ENCODE peak calls at places on chromosomes 3 and 15, in seven cellular contexts. S, W, M, I, C, N and T are unnamed samples. For H3K4me1, the result is how much of the 10 kb centered on the place peaks cover.

GRCh38 chr3:62421275-62421674 is 47.9 kb upstream of the FEZF2 start:
- DNase-seq in I (no peak), W (peak), N (no peak), C (no peak), S (no peak), M (no peak), T (no peak)

GRCh38 chr15:63380828-63381282 is 791 bp downstream of the CA12 start:
- DNase-seq in N (no peak), S (no peak), M (no peak), C (no peak), I (no peak), W (no peak), T (no peak)

GRCh38 chr15:89362203-89363101 is 27.8 kb upstream of the POLG start:
- DNase-seq in W (no peak), S (no peak), I (no peak), N (no peak), M (no peak), C (peak), T (peak)

GRCh38 chr3:54859204-54859603 is 68.7 kb downstream of the LRTM1 start:
- DNase-seq in S (no peak), W (no peak), N (no peak), M (no peak), I (no peak), C (no peak), T (no peak)

GRCh38 chr3:150083653-150084037 is 113.0 kb upstream of the PFN2 start:
- DNase-seq in S (no peak), I (no peak), W (no peak), C (no peak), N (no peak), M (no peak), T (no peak)

GRCh38 chr3:187954486-187955075 is 199.4 kb upstream of the LPP start:
- DNase-seq in S (no peak), N (no peak), W (no peak), I (no peak), M (no peak), C (no peak), T (no peak)

GRCh38 chr3:45480218-45480617 is 91.8 kb downstream of the LARS2 start:
- DNase-seq in I (no peak), C (no peak), S (no peak), N (no peak), M (no peak), W (no peak), T (no peak)

GRCh38 chr3:114558271-114558670 is 264.4 kb downstream of the TIGIT start:
- DNase-seq in I (no peak), N (no peak), S (no peak), W (no peak), M (no peak), C (no peak), T (no peak)

GRCh38 chr3:99967796-99968195 is 146.5 kb downstream of the FILIP1L start:
- DNase-seq in M (no peak), N (no peak), C (no peak), S (no peak), I (no peak), W (no peak), T (no peak)

GRCh38 chr3:50242778-50243551 is 7.0 kb downstream of the GNAI2 start:
- DNase-seq in S (peak), I (no peak), N (peak), C (peak), M (peak), W (no peak), T (peak)

GRCh38 chr3:27721717-27722564 is at the start of gene EOMES:
- DNase-seq in C (no peak), S (no peak), M (peak), I (peak), N (peak), W (no peak), T (no peak)

GRCh38 chr3:29609007-29609805 is 328.3 kb downstream of the RBMS3 start:
- DNase-seq in S (no peak), N (no peak), C (no peak), W (no peak), M (no peak), I (peak), T (no peak)

GRCh38 chr15:88284441-88285106 is 28.0 kb upstream of the NTRK3 start:
- DNase-seq in S (no peak), I (no peak), N (no peak), M (no peak), C (no peak), W (no peak), T (no peak)

GRCh38 chr3:45071075-45071474 is 45.0 kb downstream of the CLEC3B start:
- DNase-seq in W (no peak), C (no peak), I (no peak), M (no peak), S (no peak), N (no peak), T (no peak)

GRCh38 chr3:64454179-64454578 is 228.9 kb upstream of the PRICKLE2 start:
- DNase-seq in N (no peak), S (no peak), C (no peak), M (no peak), W (no peak), I (no peak), T (no peak)

GRCh38 chr3:123180791-123181190 is 21.0 kb upstream of the SEC22A start:
- DNase-seq in M (no peak), C (no peak), N (no peak), I (no peak), W (no peak), S (no peak), T (no peak)

GRCh38 chr15:61871926-61872522 is 188.2 kb downstream of the VPS13C start:
- DNase-seq in W (no peak), I (peak), S (no peak), C (no peak), M (peak), N (no peak), T (no peak)

GRCh38 chr3:179729086-179729485 is 76.2 kb downstream of the USP13 start:
- DNase-seq in N (no peak), S (no peak), W (no peak), M (no peak), I (no peak), C (no peak), T (no peak)

GRCh38 chr3:145903472-145904013 is 257.4 kb downstream of the PLOD2 start:
- DNase-seq in S (no peak), I (no peak), W (no peak), N (no peak), C (no peak), M (no peak), T (peak)

GRCh38 chr3:109608574-109608973 is 271.2 kb upstream of the DPPA4 start:
- DNase-seq in S (no peak), I (no peak), W (no peak), N (no peak), C (no peak), M (no peak), T (no peak)

GRCh38 chr3:72120039-72120438 is 335.1 kb upstream of the PROK2 start:
- DNase-seq in I (no peak), W (no peak), S (no peak), C (no peak), M (no peak), N (no peak), T (no peak)

GRCh38 chr15:48283361-48284157 is 47.7 kb upstream of the DUT start:
- DNase-seq in M (no peak), I (no peak), N (no peak), C (no peak), S (no peak), W (no peak), T (no peak)

GRCh38 chr3:99639579-99639978 is 1.2 kb downstream of the COL8A1 start:
- DNase-seq in M (no peak), S (no peak), W (no peak), N (no peak), I (no peak), C (no peak), T (no peak)

GRCh38 chr3:122004123-122004522 is 17.9 kb downstream of the ILDR1 start:
- DNase-seq in N (no peak), W (no peak), S (no peak), C (no peak), M (no peak), I (no peak), T (no peak)

GRCh38 chr3:111904376-111905241 is 45.5 kb downstream of the PHLDB2 start:
- DNase-seq in I (peak), N (no peak), M (no peak), S (no peak), C (no peak), W (no peak), T (no peak)

GRCh38 chr3:13559751-13560540 is 11.0 kb downstream of the FBLN2 start:
- DNase-seq in M (no peak), I (no peak), W (no peak), N (no peak), S (peak), C (no peak), T (peak)

GRCh38 chr3:143786229-143787199 is 61.8 kb downstream of the SLC9A9 start:
- DNase-seq in W (no peak), M (no peak), S (no peak), C (no peak), N (no peak), I (no peak), T (no peak)

GRCh38 chr3:194952882-194953281 is 267.2 kb downstream of the FAM43A start:
- DNase-seq in I (no peak), N (no peak), C (no peak), M (no peak), W (no peak), S (no peak), T (no peak)

GRCh38 chr15:96300808-96301207 is 29.7 kb upstream of the NR2F2 start:
- DNase-seq in I (no peak), M (no peak), W (no peak), N (no peak), C (no peak), S (no peak), T (no peak)

GRCh38 chr3:127427169-127427655 is 139.4 kb upstream of the PRR20G start:
- DNase-seq in C (peak), M (no peak), N (no peak), I (no peak), S (no peak), W (no peak), T (peak)

GRCh38 chr3:152047465-152047864 is 174.0 kb downstream of the SUCNR1 start:
- DNase-seq in W (no peak), C (no peak), S (no peak), M (no peak), N (no peak), I (no peak), T (no peak)

GRCh38 chr3:133491481-133492059 is 81.9 kb upstream of the CDV3 start:
- DNase-seq in N (no peak), C (no peak), S (no peak), M (no peak), W (no peak), I (no peak), T (no peak)

GRCh38 chr3:28349397-28350000 is 875 bp upstream of the AZI2 start:
- DNase-seq in M (no peak), C (no peak), S (no peak), W (no peak), N (no peak), I (no peak), T (no peak)

GRCh38 chr15:90022345-90022744 is 21.2 kb downstream of the ZNF710 start:
- DNase-seq in S (no peak), M (no peak), C (no peak), N (no peak), W (no peak), I (no peak), T (no peak)

GRCh38 chr3:126886217-126886616 is 96.7 kb upstream of the PLXNA1 start:
- DNase-seq in S (no peak), C (no peak), N (no peak), M (no peak), I (no peak), W (no peak), T (no peak)

DNA sequence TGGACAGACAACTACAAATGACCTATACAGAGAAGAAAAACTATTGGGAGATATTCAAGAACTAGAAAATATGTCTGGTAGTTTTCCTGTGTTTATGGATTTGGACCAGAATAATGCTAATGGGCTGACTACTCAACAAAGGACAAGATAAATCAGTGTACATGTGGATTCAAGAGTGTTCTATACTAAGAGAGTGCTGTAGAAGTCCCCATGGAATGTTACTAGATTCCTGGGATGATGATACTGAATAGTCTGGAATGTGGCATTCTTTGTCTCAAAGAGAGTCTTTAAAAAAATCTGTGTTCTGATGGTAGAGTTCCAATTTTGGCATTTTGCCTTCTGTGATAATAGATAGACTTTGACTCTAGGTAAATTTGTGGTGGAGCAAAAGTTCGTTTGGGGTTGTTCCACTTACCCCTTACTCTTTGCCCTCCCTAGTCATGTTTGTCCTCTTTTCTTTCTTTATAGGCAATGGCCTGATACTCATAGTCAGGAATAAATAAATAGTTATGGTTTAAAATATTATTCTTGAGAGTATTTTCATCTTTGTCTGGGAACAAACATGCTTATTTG is 43.7 kb downstream of the NMD3 start:
- DNase-seq in N (no peak), I (no peak), M (no peak), W (no peak), S (no peak), C (no peak), T (no peak)
- H3K4me1 ChIP-seq in N (under half), I (under half), M (under half), W (under half), S (under half), C (under half), T (under half)

DNA sequence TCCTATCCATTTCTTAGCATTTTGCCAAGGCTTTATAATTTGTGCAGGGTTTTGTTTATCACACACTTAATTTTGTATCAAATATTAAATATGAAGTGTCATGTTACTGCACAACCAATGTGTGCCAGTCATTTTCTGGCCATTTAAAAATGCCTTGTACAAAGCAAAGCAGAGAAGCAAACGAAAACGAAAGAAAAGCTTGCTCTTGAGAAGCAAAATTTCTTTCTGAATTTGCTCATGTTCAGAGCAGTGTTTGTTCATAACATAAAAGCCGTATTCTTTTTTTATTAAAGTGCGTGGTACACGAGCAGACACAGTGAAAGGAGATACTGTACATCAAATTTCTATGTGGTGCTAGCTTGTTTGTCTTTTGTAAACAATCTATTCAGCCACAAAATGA is 792.6 kb downstream of the NAALADL2 start:
- DNase-seq in I (no peak), N (no peak), C (no peak), M (no peak), S (no peak), W (no peak), T (no peak)
- H3K4me3 ChIP-seq in I (no peak), N (no peak), C (no peak), M (no peak), S (no peak), W (no peak), T (no peak)

DNA sequence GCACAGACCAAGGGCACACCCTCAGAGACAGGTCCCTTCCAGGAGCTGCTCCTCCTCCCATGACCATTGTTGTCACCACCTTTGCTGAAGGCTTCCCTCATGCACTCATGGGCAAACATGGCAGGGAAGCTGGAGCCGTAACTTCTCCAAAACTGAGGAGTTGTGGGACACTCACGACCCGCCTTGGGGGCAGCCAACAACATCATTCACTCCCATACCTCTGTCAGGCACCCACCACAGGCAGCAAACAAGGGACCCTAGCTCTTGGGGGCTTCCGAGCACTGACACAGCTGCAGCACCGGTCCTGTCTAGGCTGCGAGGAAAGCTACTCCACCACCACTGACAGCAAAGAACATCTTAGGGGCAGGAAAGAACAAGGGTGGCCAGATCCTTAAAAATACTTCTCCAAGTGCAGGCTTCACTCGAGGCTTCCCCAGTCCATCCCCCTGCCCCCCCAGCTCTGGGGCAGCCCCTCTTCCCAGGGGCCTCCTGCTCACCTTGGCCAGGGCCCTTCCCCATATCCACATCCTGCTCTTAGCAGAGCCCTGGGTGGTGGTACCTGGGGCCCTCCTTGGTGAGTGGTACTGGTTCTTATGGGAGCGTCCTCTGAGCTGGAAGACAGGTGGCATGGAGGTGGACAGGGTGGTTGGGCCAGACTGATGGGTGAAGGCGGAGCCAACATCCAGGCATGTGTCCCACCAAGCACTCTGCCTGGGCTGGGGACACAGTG is 28.0 kb upstream of the DUSP7 start:
- DNase-seq in W (no peak), C (no peak), M (no peak), N (peak), I (no peak), S (no peak), T (peak)
- H3K4me1 ChIP-seq in W (under half), C (under half), M (under half), N (under half), I (under half), S (under half), T (under half)

GRCh38 chr15:65868546-65869126 is 655 bp upstream of the RAB11A start:
- DNase-seq in W (no peak), M (no peak), C (no peak), N (no peak), I (no peak), S (no peak), T (no peak)

GRCh38 chr15:65869954-65870871 is 922 bp downstream of the RAB11A start:
- DNase-seq in C (no peak), W (peak), I (peak), M (peak), N (peak), S (peak), T (peak)

GRCh38 chr15:65873271-65873670 is 4.0 kb downstream of the RAB11A start:
- DNase-seq in N (no peak), W (no peak), S (no peak), M (no peak), I (no peak), C (no peak), T (no peak)

GRCh38 chr15:65869127-65869953 is at the start of gene RAB11A:
- DNase-seq in N (peak), W (peak), I (peak), C (peak), M (peak), S (peak), T (peak)

GRCh38 chr15:65870889-65871533 is 1.7 kb downstream of the RAB11A start:
- DNase-seq in N (no peak), M (peak), I (peak), C (no peak), W (no peak), S (no peak), T (no peak)
- H3K4me3 ChIP-seq in N (peak), M (peak), I (peak), C (peak), W (peak), S (peak), T (peak)

GRCh38 chr15:98870788-98871187 is 136.8 kb downstream of the PGPEP1L start:
- DNase-seq in S (peak), N (no peak), I (no peak), W (no peak), C (no peak), M (no peak), T (no peak)

GRCh38 chr15:98872777-98873176 is 134.8 kb downstream of the PGPEP1L start:
- DNase-seq in C (no peak), S (no peak), M (no peak), W (no peak), N (no peak), I (peak), T (no peak)

GRCh38 chr15:98866503-98866902 is 141.1 kb downstream of the PGPEP1L start:
- DNase-seq in S (no peak), M (no peak), I (peak), W (no peak), N (no peak), C (no peak), T (no peak)

GRCh38 chr15:98865397-98866339 is 141.9 kb downstream of the PGPEP1L start:
- DNase-seq in W (no peak), N (peak), I (peak), S (peak), C (no peak), M (peak), T (peak)

GRCh38 chr15:98868564-98868963 is 139.0 kb downstream of the PGPEP1L start:
- DNase-seq in S (no peak), W (no peak), N (no peak), M (no peak), I (peak), C (no peak), T (no peak)
- H3K4me1 ChIP-seq in S (under half), W (under half), N (under half), M (under half), I (half or more), C (under half), T (under half)

GRCh38 chr15:39774688-39775267 is 7.9 kb downstream of the FSIP1 start:
- DNase-seq in W (no peak), N (no peak), C (no peak), M (peak), I (no peak), S (no peak), T (no peak)

GRCh38 chr15:39778031-39778430 is 4.6 kb downstream of the FSIP1 start:
- DNase-seq in I (no peak), C (no peak), M (no peak), W (no peak), S (no peak), N (no peak), T (no peak)

GRCh38 chr15:39781147-39781966 is 1.3 kb downstream of the FSIP1 start:
- DNase-seq in C (no peak), S (no peak), W (no peak), M (no peak), N (no peak), I (no peak), T (no peak)

GRCh38 chr15:39776068-39776467 is 6.6 kb downstream of the FSIP1 start:
- DNase-seq in C (no peak), M (no peak), N (no peak), I (no peak), S (no peak), W (no peak), T (no peak)

GRCh38 chr15:39777497-39777896 is 5.1 kb downstream of the FSIP1 start:
- DNase-seq in W (no peak), N (no peak), C (no peak), M (no peak), S (no peak), I (no peak), T (no peak)
- H3K4me3 ChIP-seq in W (peak), N (no peak), C (no peak), M (no peak), S (no peak), I (no peak), T (no peak)

GRCh38 chr3:33058780-33059179 is 38.2 kb downstream of the GLB1 start:
- DNase-seq in C (no peak), N (no peak), W (no peak), S (no peak), I (no peak), M (no peak), T (no peak)
- H3K4me1 ChIP-seq in C (under half), N (under half), W (under half), S (under half), I (under half), M (half or more), T (under half)